ENCODE peak calls at places on chromosomes 3 and 15, in five cellular contexts. O, Q, Y, T and F are unnamed samples.

GRCh38 chr15:36415643-36416042 is 163.8 kb upstream of the CDIN1 start:
- DNase-seq in Q (peak), T (peak), O (peak), Y (peak), F (peak)

GRCh38 chr3:125157183-125157582 is 55.4 kb downstream of the SLC12A8 start:
- DNase-seq in Q (no peak), Y (no peak), O (no peak), T (no peak), F (no peak)

GRCh38 chr15:36278219-36278618 is 301.2 kb upstream of the CDIN1 start:
- DNase-seq in Y (no peak), T (peak), O (peak), Q (peak), F (no peak)

GRCh38 chr15:49223536-49224274 is 53.7 kb downstream of the GALK2 start:
- DNase-seq in Y (no peak), T (no peak), O (peak), Q (peak), F (peak)

GRCh38 chr3:127217594-127218456 is 24.9 kb downstream of the PRR23E start:
- DNase-seq in O (peak), T (peak), Y (peak), Q (peak), F (no peak)

GRCh38 chr3:172646439-172647015 is 64.3 kb downstream of the NCEH1 start:
- DNase-seq in T (peak), Q (peak), Y (no peak), O (peak), F (peak)

GRCh38 chr15:25182098-25182478 is 227.3 kb downstream of the SNRPN start:
- DNase-seq in O (no peak), Q (no peak), T (no peak), Y (no peak), F (no peak)

GRCh38 chr15:61796056-61796455 is 264.2 kb downstream of the VPS13C start:
- DNase-seq in T (peak), Q (peak), O (peak), Y (no peak), F (peak)

GRCh38 chr3:182400838-182401237 is 392.5 kb upstream of the ATP11B start:
- DNase-seq in O (no peak), Q (no peak), T (no peak), Y (no peak), F (no peak)

GRCh38 chr3:161371441-161372320 is at the start of gene SPTSSB:
- DNase-seq in Y (no peak), O (peak), T (no peak), Q (peak), F (no peak)

GRCh38 chr3:187878776-187879524 is 133.7 kb upstream of the BCL6 start:
- DNase-seq in Q (peak), O (peak), T (peak), Y (peak), F (peak)

GRCh38 chr3:141530133-141530768 is 43.4 kb downstream of the RASA2 start:
- DNase-seq in O (peak), Y (peak), T (peak), Q (peak), F (peak)

GRCh38 chr15:87609909-87610308 is 646.6 kb downstream of the NTRK3 start:
- DNase-seq in Y (no peak), Q (no peak), T (no peak), O (no peak), F (no peak)

GRCh38 chr3:133663569-133664313 is 2.0 kb upstream of the TOPBP1 start:
- DNase-seq in Y (peak), T (peak), Q (peak), O (peak), F (peak)

GRCh38 chr3:134937256-134938023 is 142.4 kb downstream of the EPHB1 start:
- DNase-seq in Y (no peak), O (no peak), Q (peak), T (no peak), F (no peak)

GRCh38 chr15:76991741-76992645 is 2.9 kb upstream of the PSTPIP1 start:
- DNase-seq in T (no peak), O (no peak), Y (no peak), Q (no peak), F (no peak)

GRCh38 chr3:88180398-88180999 is 30.7 kb downstream of the C3orf38 start:
- DNase-seq in Y (peak), T (peak), Q (peak), O (peak), F (peak)

GRCh38 chr3:165835431-165835830 is 1.8 kb downstream of the BCHE start:
- DNase-seq in Y (no peak), T (no peak), O (no peak), Q (peak), F (no peak)

GRCh38 chr15:53962646-53963561 is 15.3 kb upstream of the UNC13C start:
- DNase-seq in T (no peak), O (peak), Q (peak), Y (no peak), F (no peak)

GRCh38 chr3:98008751-98009373 is 26.3 kb downstream of the GABRR3 start:
- DNase-seq in T (no peak), Q (no peak), O (no peak), Y (no peak), F (no peak)

GRCh38 chr3:50365080-50365841 is 5.9 kb upstream of the TMEM115 start:
- DNase-seq in Q (peak), T (peak), O (peak), Y (no peak), F (peak)
- H3K4me3 ChIP-seq in Q (peak), T (peak), O (peak), Y (peak), F (peak)

DNA sequence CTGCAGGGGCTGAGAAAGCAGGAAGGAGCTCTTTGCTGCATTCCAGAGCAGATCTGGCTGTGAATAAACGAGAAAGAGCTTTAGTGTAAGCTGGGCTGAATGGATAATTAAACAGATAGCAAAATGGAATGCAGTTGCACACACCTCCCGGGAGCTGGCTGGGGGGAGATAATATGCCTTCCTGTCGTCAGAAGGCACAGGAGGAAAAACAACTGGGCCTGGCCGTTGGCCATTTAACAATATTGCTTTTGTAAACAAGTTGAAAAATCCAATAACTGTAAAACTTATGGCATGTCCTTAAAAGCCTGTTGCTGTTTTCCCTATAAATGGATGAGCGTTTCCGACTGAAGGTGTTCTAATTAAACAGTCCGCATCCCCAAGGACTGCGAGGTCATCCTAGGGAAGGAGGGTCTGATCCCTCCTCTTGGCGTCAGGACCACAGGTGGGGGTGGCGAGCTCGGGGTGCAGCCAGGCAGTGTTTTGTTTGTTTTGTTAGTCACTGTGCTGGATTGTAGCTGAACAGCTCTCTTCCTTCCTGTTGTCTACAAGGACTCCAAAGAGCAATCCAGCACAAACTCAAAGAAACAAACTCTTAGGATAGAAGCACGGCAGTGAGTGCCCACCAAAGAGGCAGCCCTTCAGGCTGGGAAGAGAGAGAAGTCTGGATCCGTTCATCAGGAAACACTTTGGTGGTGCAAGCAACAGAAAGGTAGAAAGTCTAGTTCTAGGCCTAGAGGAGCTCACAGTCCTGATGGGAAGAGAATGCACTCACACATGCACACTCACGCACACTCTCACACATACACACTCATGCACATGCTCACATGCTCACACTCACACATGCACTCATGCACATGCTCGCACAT is 133.4 kb upstream of the SMAD3 start:
- DNase-seq in Y (no peak), Q (peak), O (peak), T (peak), F (peak)
- H3K4me3 ChIP-seq in Y (no peak), Q (no peak), O (peak), T (no peak), F (no peak)

DNA sequence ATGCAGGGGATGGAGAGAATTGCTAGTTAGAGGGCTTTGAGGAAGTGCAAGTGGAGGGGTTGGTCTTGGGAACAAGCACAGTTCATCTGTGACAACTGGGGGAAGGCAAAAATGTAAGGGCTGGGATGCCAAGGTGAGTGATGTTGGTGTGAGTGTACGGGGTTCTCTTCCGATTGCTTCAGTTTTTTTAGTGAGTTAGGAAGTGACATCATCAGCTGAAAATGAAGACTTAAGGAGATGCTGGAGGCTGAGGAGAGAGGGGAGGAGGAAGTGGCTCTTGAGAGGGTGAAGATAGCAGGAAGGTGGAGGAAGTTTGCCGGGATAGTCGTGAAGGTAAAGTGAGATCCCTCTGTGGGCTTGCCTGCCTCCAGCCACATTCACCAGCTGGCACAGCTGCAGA is 12.7 kb downstream of the TICRR start:
- DNase-seq in Y (peak), T (peak), O (peak), Q (peak), F (peak)
- H3K4me3 ChIP-seq in Y (no peak), T (no peak), O (no peak), Q (no peak), F (no peak)

DNA sequence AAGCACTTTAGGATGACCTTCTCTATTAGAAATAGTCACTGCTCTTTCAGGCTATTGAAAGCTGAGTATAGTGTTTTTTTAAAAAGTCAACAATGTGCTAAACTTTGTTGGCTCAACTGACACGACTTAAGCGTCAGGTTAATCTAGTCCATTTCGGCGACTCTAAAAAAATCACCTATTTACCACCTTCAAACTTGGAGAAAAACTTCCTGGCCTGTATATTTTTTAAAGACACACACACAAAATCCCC is 517.8 kb downstream of the FOXP1 start:
- DNase-seq in T (no peak), Q (no peak), O (no peak), Y (no peak), F (no peak)
- H3K4me3 ChIP-seq in T (peak), Q (peak), O (peak), Y (peak), F (peak)

GRCh38 chr3:113218679-113219040 is 7.3 kb downstream of the BOC start:
- DNase-seq in Q (no peak), O (no peak), T (no peak), Y (no peak), F (no peak)
- H3K4me3 ChIP-seq in Q (no peak), O (no peak), T (no peak), Y (no peak), F (no peak)

GRCh38 chr3:129958715-129959114 is 15.8 kb upstream of the TRH start:
- DNase-seq in O (no peak), T (no peak), Q (no peak), Y (no peak), F (no peak)

GRCh38 chr3:129966876-129967275 is 7.6 kb upstream of the TRH start:
- DNase-seq in Y (no peak), Q (no peak), T (no peak), O (no peak), F (no peak)

GRCh38 chr3:129965937-129966336 is 8.6 kb upstream of the TRH start:
- DNase-seq in Y (no peak), O (no peak), T (no peak), Q (no peak), F (no peak)

GRCh38 chr3:129962600-129962999 is 11.9 kb upstream of the TRH start:
- DNase-seq in Y (no peak), Q (no peak), T (no peak), O (no peak), F (no peak)

GRCh38 chr3:129961142-129961541 is 13.4 kb upstream of the TRH start:
- DNase-seq in Q (no peak), T (no peak), Y (no peak), O (no peak), F (no peak)
- H3K4me3 ChIP-seq in Q (no peak), T (no peak), Y (no peak), O (no peak), F (no peak)

DNA sequence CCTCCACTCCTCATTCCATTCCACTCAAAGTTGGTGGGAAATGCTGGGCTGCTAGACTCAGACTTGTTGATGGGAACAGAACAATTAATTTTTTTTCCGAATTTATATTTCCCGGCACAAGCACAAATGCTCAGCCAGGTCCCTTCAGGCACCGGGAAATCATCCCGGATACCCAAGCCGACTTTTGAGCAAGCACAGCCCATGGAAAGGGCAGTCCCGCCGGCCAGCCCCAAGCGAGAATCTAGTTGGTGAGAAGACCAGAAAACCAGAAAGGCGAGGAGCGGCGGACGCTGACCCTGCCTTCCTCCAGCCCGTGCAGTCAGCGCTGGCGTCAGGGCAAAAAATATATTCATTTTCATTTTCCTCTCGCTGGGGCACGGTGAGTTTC is 758 bp upstream of the ZIC4 start:
- DNase-seq in Q (no peak), T (no peak), O (no peak), Y (no peak), F (no peak)
- H3K4me3 ChIP-seq in Q (no peak), T (no peak), O (no peak), Y (no peak), F (peak)